ENCODE peak calls at places on chromosomes 4 and X, in ten cellular contexts. S, D, H, B, T, C, P, G, O and N are unnamed samples.

GRCh38 chrX:153781428-153782047 is 697 bp downstream of the SRPK3 start:
- DNase-seq in C (no peak), O (no peak), P (no peak), G (no peak), S (no peak), D (no peak), B (no peak), T (no peak), H (no peak), N (no peak)

GRCh38 chrX:73401591-73402266 is 45.1 kb upstream of the CDX4 start:
- DNase-seq in C (peak; percentile 6), O (peak; percentile 4), P (no peak), T (no peak), D (no peak), S (peak; percentile 67), H (no peak), B (no peak), G (no peak), N (no peak)

GRCh38 chrX:72381439-72382198 is 75.9 kb upstream of the CITED1 start:
- DNase-seq in P (peak; percentile 17), B (peak; percentile 12), H (no peak), O (no peak), T (no peak), D (no peak), G (no peak), C (no peak), S (no peak), N (no peak)

GRCh38 chr4:132592850-132593249 is 556.2 kb upstream of the PCDH10 start:
- DNase-seq in C (no peak), S (no peak), T (no peak), D (no peak), P (no peak), O (no peak), G (no peak), H (no peak), B (no peak), N (no peak)

GRCh38 chr4:1405636-1406415 is 416 bp downstream of the NKX1-1 start:
- DNase-seq in H (no peak), O (no peak), P (no peak), D (peak; percentile 10), S (no peak), T (no peak), G (no peak), B (no peak), C (peak; percentile 53), N (no peak)

GRCh38 chrX:39491548-39492297 is 606.0 kb downstream of the BCOR start:
- DNase-seq in O (no peak), D (no peak), T (no peak), H (peak; percentile 40), C (no peak), G (no peak), P (no peak), S (no peak), B (no peak), N (no peak)

GRCh38 chr4:83582289-83582756 is 46.4 kb downstream of the GPAT3 start:
- DNase-seq in T (peak; percentile 37), H (no peak), C (no peak), B (peak; percentile 68), D (peak; percentile 54), O (peak; percentile 35), S (no peak), P (peak; percentile 26), G (no peak), N (peak; percentile 74)

GRCh38 chr4:186722856-186723206 is 825 bp downstream of the FAT1 start:
- DNase-seq in O (no peak), B (peak; percentile 53), S (no peak), T (no peak), C (no peak), G (peak; percentile 56), P (peak; percentile 32), D (no peak), H (no peak), N (no peak)

GRCh38 chr4:4677825-4678522 is 136.1 kb upstream of the STX18 start:
- DNase-seq in P (peak; percentile 80), T (peak; percentile 67), B (peak; percentile 62), G (peak; percentile 92), S (peak; percentile 68), C (no peak), H (no peak), O (peak; percentile 42), D (no peak), N (no peak)

GRCh38 chr4:27278615-27279014 is 418.0 kb downstream of the STIM2 start:
- DNase-seq in G (peak; percentile 4), B (peak; percentile 6), H (no peak), C (no peak), T (peak; percentile 10), S (peak; percentile 81), P (peak; percentile 46), O (no peak), D (no peak), N (no peak)

GRCh38 chrX:111041018-111041462 is 55.0 kb upstream of the PAK3 start:
- DNase-seq in T (peak; percentile 87), S (peak; percentile 9), H (no peak), C (no peak), G (peak; percentile 44), O (no peak), D (no peak), P (peak; percentile 88), B (peak; percentile 83), N (peak; percentile 67)

GRCh38 chr4:27684501-27685077 is 823.9 kb downstream of the STIM2 start:
- DNase-seq in P (peak; percentile 61), H (no peak), G (peak; percentile 71), C (no peak), D (peak; percentile 57), S (peak; percentile 83), O (peak; percentile 60), B (peak; percentile 54), T (no peak), N (peak; percentile 10)

GRCh38 chr4:48813984-48814383 is 16.9 kb upstream of the OCIAD1 start:
- DNase-seq in C (no peak), B (no peak), S (peak; percentile 17), D (no peak), T (no peak), O (no peak), H (no peak), P (no peak), G (no peak), N (no peak)

GRCh38 chr4:144967161-144967560 is 130.8 kb downstream of the ANAPC10 start:
- DNase-seq in T (no peak), S (no peak), C (no peak), D (no peak), H (no peak), B (no peak), P (no peak), O (no peak), G (no peak), N (no peak)

GRCh38 chrX:44152867-44153266 is 179.7 kb upstream of the NDP start:
- DNase-seq in G (peak; percentile 58), D (no peak), H (no peak), S (no peak), T (peak; percentile 1), P (peak; percentile 45), C (no peak), B (peak; percentile 69), O (no peak), N (no peak)

GRCh38 chr4:87060957-87061356 is 126.1 kb downstream of the AFF1 start:
- DNase-seq in H (no peak), C (no peak), D (no peak), B (peak; percentile 46), P (peak; percentile 79), T (peak; percentile 74), G (no peak), S (no peak), O (no peak), N (peak; percentile 70)

GRCh38 chr4:104747635-104748034 is 252.9 kb upstream of the CXXC4 start:
- DNase-seq in C (no peak), O (no peak), T (no peak), G (no peak), D (no peak), S (no peak), H (no peak), P (peak; percentile 67), B (peak; percentile 17), N (no peak)

GRCh38 chr4:6332042-6332668 is 62.5 kb downstream of the WFS1 start:
- DNase-seq in D (peak; percentile 54), T (no peak), P (peak; percentile 38), O (peak; percentile 58), S (peak; percentile 67), B (peak; percentile 33), G (peak; percentile 50), H (peak; percentile 25), C (no peak), N (no peak)

GRCh38 chr4:126221717-126222116 is 907.0 kb downstream of the FAT4 start:
- DNase-seq in S (no peak), B (no peak), C (no peak), H (no peak), D (no peak), P (no peak), O (peak; percentile 17), T (no peak), G (no peak), N (no peak)

GRCh38 chr4:127997534-127998388 is 32.6 kb downstream of the ABHD18 start:
- DNase-seq in H (no peak), O (no peak), B (peak; percentile 55), T (peak; percentile 14), C (no peak), S (no peak), G (peak; percentile 36), P (peak; percentile 57), D (no peak), N (no peak)
- TF ChIP-seq CTCF in H (no peak), O (no peak), B (no peak), T (peak; percentile 28), C (no peak), S (peak; percentile 4), G (no peak), P (no peak), D (no peak), N (peak; percentile 13)

GRCh38 chr4:25656031-25656430 is 380 bp downstream of the SLC34A2 start:
- DNase-seq in G (no peak), H (no peak), B (no peak), T (no peak), S (no peak), P (no peak), C (no peak), D (no peak), O (no peak), N (no peak)
- H3K4me3 ChIP-seq in G (no peak overlapping the region), H (no peak overlapping the region), B (no peak overlapping the region), T (no peak overlapping the region), S (peak overlapping the region; percentile 47), P (no peak overlapping the region), C (peak overlapping the region; percentile 29), D (no peak overlapping the region), O (no peak overlapping the region), N (peak overlapping the region; percentile 58)

DNA sequence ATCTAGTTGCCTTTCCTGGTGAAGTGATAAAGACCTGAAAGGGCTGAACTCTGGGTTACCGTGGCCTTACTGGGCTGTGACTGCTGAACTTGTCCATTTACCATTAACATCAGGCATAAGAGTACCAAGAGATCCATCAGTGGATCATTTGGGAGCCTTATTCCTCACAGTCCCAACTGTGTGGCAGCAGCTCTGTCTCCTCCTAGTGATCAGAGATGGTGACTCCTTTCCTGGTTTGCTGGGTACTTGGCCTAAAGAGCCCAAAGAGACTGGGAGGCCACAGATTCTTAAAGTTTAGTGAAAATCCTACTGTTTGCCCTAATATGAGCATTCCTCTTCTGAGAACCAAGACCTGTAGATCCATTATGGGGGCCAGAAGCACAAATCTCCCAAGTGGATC is 56.3 kb upstream of the ATP6AP2 start:
- DNase-seq in O (no peak), P (no peak), C (no peak), G (peak; percentile 20), S (no peak), H (no peak), B (no peak), D (no peak), T (no peak), N (no peak)
- TF ChIP-seq CTCF in O (peak; percentile 18), P (peak; percentile 19), C (no peak), G (peak; percentile 53), S (no peak), H (no peak), B (no peak), D (no peak), T (peak; percentile 43), N (peak; percentile 43)

GRCh38 chr4:141391771-141392170 is 171.1 kb downstream of the ZNF330 start:
- DNase-seq in B (no peak), H (no peak), O (no peak), C (no peak), T (no peak), S (no peak), D (no peak), G (no peak), P (peak; percentile 30), N (no peak)
- H3K4me3 ChIP-seq in B (no peak overlapping the region), H (no peak overlapping the region), O (no peak overlapping the region), C (no peak overlapping the region), T (no peak overlapping the region), S (no peak overlapping the region), D (no peak overlapping the region), G (no peak overlapping the region), P (no peak overlapping the region), N (no peak overlapping the region)